ENCODE peak calls at places on chromosomes 16 and 17, in five cellular contexts. P, K, X, S and B are unnamed samples.
A peak's percentile ranks its signal among the peaks of the same experiment; 100 is the strongest.

GRCh38 chr16:85479972-85480726 is 133.0 kb upstream of the GSE1 start:
- DNase-seq in X (no peak), K (no peak), S (no peak), P (peak; percentile 71), B (no peak)

GRCh38 chr16:83989300-83989699 is 21.3 kb downstream of the NECAB2 start:
- DNase-seq in X (no peak), K (no peak), P (no peak), S (no peak), B (no peak)

GRCh38 chr16:982152-983043 is 828 bp downstream of the SOX8 start:
- DNase-seq in X (no peak), P (peak; percentile 44), K (no peak), S (no peak), B (no peak)

GRCh38 chr17:29007456-29008455 is 1.9 kb upstream of the SEZ6 start:
- DNase-seq in S (no peak), K (peak; percentile 37), P (no peak), X (no peak), B (no peak)

GRCh38 chr17:57755479-57756070 is 10.5 kb upstream of the CCDC182 start:
- DNase-seq in P (no peak), S (no peak), K (no peak), X (no peak), B (no peak)

GRCh38 chr17:76427457-76428231 is 25.3 kb downstream of the UBE2O start:
- DNase-seq in P (peak; percentile 73), K (no peak), S (no peak), X (no peak), B (no peak)

GRCh38 chr16:23557779-23558330 is 328 bp downstream of the UBFD1 start:
- DNase-seq in X (no peak), P (no peak), S (no peak), K (no peak), B (no peak)

GRCh38 chr17:63498621-63499195 is 21.8 kb downstream of the ACE start:
- DNase-seq in K (no peak), X (no peak), S (no peak), P (no peak), B (no peak)

GRCh38 chr16:85173981-85174751 is 61.9 kb upstream of the CIBAR2 start:
- DNase-seq in P (no peak), S (no peak), X (no peak), K (no peak), B (no peak)

GRCh38 chr17:41580651-41581365 is 5.9 kb downstream of the KRT14 start:
- DNase-seq in X (no peak), S (no peak), K (no peak), P (no peak), B (no peak)

GRCh38 chr17:65554568-65555223 is 6.8 kb downstream of the AXIN2 start:
- DNase-seq in S (no peak), P (no peak), X (no peak), K (no peak), B (no peak)
- TF ChIP-seq CTCF in S (no peak), P (no peak), X (no peak), K (no peak), B (no peak)

GRCh38 chr17:64709481-64709880 is 47.4 kb upstream of the SMURF2 start:
- DNase-seq in K (no peak), P (no peak), S (no peak), X (no peak), B (no peak)
- TF ChIP-seq CTCF in K (no peak), P (no peak), S (no peak), X (no peak), B (no peak)

DNA sequence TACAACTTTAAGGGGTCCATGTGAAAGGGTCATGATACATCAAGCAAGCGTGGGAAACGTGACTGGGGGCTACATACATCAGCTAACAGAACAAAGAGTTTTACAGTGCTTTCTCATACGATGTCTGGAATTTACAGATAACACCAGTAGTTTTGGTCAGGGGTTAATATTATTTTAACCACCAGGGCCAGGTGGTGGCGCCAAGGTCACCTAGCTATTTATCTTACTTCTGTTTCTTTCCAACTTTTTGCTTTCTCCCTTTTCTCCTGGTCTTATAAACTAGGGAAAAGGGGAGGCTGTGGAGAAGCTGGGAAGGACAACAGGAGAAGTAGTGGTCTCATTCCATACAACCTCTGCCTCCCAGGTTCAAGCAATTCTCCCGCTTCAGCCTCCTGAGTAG is 37.9 kb downstream of the CLEC3A start:
- DNase-seq in P (no peak), S (no peak), X (no peak), K (no peak), B (no peak)
- TF ChIP-seq CTCF in P (no peak), S (no peak), X (no peak), K (no peak), B (no peak)

GRCh38 chr17:72345536-72345935 is 224.7 kb downstream of the SOX9 start:
- DNase-seq in K (no peak), X (no peak), S (no peak), P (no peak), B (no peak)
- TF ChIP-seq CTCF in K (no peak), X (no peak), S (no peak), P (no peak), B (no peak)

DNA sequence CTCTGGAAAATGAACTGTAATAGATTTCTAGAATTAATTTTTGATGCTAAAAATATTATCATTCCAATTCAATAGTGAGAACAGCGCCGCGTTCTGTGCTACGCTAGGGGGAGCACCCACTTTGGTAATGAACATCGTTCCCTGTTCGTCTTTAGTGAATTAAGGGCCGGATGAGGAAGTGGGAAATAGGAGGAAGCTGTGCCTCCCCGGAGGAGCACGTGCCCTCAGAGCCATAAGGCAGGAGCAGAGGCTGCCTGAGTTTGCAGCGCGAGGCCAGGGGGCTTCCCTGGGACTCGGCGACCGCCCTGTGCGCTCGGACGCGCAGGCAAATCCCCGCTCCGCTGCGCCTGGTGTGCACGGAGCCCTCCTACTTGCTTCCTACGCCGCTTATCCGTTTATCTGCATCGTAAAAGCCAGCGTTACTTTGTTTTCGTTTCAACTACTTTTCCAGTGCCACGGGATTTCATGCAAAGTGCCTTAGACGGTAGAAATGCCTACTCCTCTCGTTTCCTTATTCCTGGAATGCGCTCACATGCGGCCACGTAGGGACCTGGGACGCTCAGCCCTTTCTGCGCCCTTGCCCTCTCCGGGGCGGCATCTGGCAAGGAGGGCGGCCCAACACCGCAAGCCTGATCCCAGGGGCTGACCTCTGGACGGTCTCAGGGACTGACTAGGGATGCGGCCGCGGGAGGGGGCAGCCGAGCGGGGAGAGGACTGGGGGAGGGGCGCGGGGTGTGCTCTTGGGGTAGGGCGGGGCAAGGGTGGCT is 76.4 kb downstream of the KCNJ12 start:
- DNase-seq in P (peak; percentile 39), K (peak; percentile 28), X (no peak), S (peak; percentile 90), B (peak; percentile 74)
- TF ChIP-seq CTCF in P (peak; percentile 61), K (peak; percentile 68), X (peak; percentile 55), S (no peak), B (peak; percentile 76)

DNA sequence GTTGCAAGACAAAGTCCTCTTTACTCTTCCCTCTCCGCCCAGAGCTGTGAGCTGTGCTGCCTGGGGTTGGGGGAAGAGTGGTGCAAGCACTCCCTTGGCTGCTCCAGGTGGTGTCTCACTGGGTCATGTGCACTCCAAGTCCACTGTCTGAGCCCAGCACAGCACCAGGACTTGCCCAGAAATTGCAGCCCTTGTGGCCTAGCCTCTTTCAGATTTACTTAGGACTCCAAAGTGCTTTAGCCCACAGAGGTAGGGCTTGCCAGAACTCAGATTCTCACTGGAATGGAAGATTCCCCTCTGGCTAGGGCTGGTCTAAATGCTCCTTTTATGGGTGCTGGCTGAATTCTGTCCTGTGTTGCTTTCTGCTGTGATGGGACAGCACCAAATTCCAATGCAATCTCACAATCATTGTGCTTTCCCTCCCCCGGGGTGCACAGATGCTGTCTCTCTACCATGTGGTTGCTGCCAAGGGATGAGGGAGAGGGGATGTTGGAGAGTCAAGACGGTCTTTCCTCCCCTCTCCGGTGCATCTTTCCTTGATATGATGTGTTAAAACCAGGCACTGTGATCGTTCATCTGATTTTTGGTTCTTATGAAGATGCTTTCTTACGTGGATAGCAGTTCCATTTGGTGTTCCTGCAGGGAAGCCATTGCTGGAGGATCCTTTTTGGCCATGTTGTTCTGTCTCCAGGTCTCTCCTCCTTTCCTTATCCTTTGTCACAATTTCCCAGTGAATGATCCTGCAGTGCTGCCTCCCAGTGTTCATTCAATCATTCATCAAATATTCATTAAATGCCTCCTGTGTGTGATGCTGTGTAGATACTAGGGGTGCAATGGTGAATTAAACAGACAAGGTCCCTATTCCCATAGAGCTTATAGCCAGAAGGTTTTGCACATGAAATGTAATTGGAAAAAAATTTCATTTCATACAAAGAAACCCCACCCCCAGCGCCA is 216.3 kb downstream of the SPECC1 start:
- DNase-seq in X (no peak), K (no peak), P (no peak), S (no peak), B (no peak)
- TF ChIP-seq CTCF in X (no peak), K (peak; percentile 15), P (no peak), S (no peak), B (no peak)

GRCh38 chr16:66580605-66581209 is 1.4 kb downstream of the CMTM2 start:
- DNase-seq in X (no peak), P (no peak), S (no peak), K (peak; percentile 61), B (no peak)
- TF ChIP-seq CTCF in X (no peak), P (no peak), S (no peak), K (peak; percentile 19), B (no peak)

DNA sequence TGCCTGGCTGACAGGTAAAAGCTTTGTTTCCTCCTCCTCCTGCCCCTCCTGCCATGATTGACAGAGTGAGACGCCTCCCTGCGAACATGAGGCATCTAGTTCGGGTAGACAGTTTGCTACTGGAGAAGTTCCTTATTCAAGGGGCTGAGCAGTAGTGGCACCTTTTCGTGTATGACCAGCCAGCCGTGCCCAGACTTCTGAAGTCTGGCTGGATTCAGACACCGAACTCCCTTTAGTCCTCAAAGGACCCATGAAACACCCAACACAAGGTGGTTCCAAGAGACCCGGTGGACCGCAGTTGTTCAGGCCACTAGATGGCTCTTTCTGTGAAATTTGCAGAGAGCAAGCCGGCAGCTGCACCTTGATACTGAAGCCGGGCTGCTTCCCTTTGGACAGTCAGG is 192.8 kb downstream of the XYLT1 start:
- DNase-seq in K (no peak), X (no peak), P (peak; percentile 66), S (no peak), B (no peak)
- TF ChIP-seq CTCF in K (peak; percentile 17), X (peak; percentile 22), P (peak; percentile 53), S (no peak), B (no peak)

GRCh38 chr17:75069783-75070182 is 18.0 kb upstream of the SLC16A5 start:
- DNase-seq in S (no peak), X (no peak), K (no peak), P (no peak), B (no peak)
- TF ChIP-seq CTCF in S (no peak), X (no peak), K (peak; percentile 35), P (no peak), B (peak; percentile 38)